ENCODE peak calls at places on chromosomes 16 and 17, in nine cellular contexts. U is nephron progenitor cell; C is stimulated activated CD8-positive, alpha-beta memory T cell treated with anti-CD3 and anti-CD28 coated beads, Interleukin-2, amount 100 ng/mL, for 1 hour; X is OCI-M1; M is iris pigment epithelial cell; E is lower leg skin; A is ELF-1; H is astrocyte of the cerebellum; F is GM13976. D is an unnamed sample.

GRCh38 chr17:74360993-74361612 is 565 bp downstream of the BTBD17 start:
- DNase-seq in U (no peak), C (no peak), X (no peak), M (no peak), E (no peak), A (no peak), H (no peak), F (no peak), D (no peak)

GRCh38 chr16:88523381-88524159 is 46.6 kb upstream of the ZC3H18 start:
- DNase-seq in U (no peak), C (no peak), X (no peak), M (no peak), E (no peak), A (no peak), H (no peak), F (no peak), D (no peak)

GRCh38 chr17:38730526-38731379 is 612 bp downstream of the CISD3 start:
- DNase-seq in U (peak; percentile 38), C (no peak), X (peak; percentile 71), M (peak; percentile 47), E (peak; percentile 94), A (peak; percentile 70), H (no peak), F (no peak), D (peak; percentile 69)

GRCh38 chr17:16926591-16927451 is 45.1 kb downstream of the TNFRSF13B start:
- DNase-seq in U (no peak), C (no peak), X (no peak), M (peak; percentile 21), E (peak; percentile 74), A (no peak), H (no peak), F (no peak), D (no peak)

GRCh38 chr16:31427441-31428276 is 501 bp downstream of the COX6A2 start:
- DNase-seq in U (no peak), C (peak; percentile 42), X (no peak), M (no peak), E (peak; percentile 91), A (no peak), H (no peak), F (peak; percentile 66), D (peak; percentile 83)

GRCh38 chr17:63704259-63704576 is 4.3 kb upstream of the LIMD2 start:
- DNase-seq in U (no peak), C (no peak), X (no peak), M (no peak), E (no peak), A (no peak), H (no peak), F (no peak), D (no peak)

GRCh38 chr16:72947379-72948237 is 100.3 kb downstream of the ZFHX3 start:
- DNase-seq in U (peak; percentile 65), C (no peak), X (no peak), M (no peak), E (no peak), A (peak; percentile 75), H (no peak), F (no peak), D (peak; percentile 86)

GRCh38 chr16:67110136-67110847 is 551 bp downstream of the PHAF1 start:
- DNase-seq in U (no peak), C (no peak), X (peak; percentile 64), M (no peak), E (no peak), A (no peak), H (no peak), F (no peak), D (no peak)

GRCh38 chr17:72985882-72986720 is 106.4 kb downstream of the SLC39A11 start:
- DNase-seq in U (peak; percentile 62), C (no peak), X (peak; percentile 89), M (peak; percentile 79), E (peak; percentile 86), A (peak; percentile 85), H (peak; percentile 67), F (peak; percentile 87), D (peak; percentile 76)

GRCh38 chr17:9837551-9838471 is 12.1 kb downstream of the GLP2R start:
- DNase-seq in U (no peak), C (no peak), X (no peak), M (peak; percentile 89), E (peak; percentile 87), A (no peak), H (peak; percentile 38), F (no peak), D (peak; percentile 16)

GRCh38 chr16:11670171-11671131 is 2.2 kb downstream of the SNN start:
- DNase-seq in U (no peak), C (no peak), X (no peak), M (no peak), E (no peak), A (peak; percentile 37), H (no peak), F (peak; percentile 77), D (no peak)

GRCh38 chr17:46782250-46782953 is 36.1 kb downstream of the WNT3 start:
- DNase-seq in U (peak; percentile 38), C (no peak), X (peak; percentile 64), M (peak; percentile 33), E (no peak), A (peak; percentile 57), H (no peak), F (peak; percentile 74), D (peak; percentile 64)

GRCh38 chr17:8468988-8469387 is 33.3 kb downstream of the NDEL1 start:
- DNase-seq in U (no peak), C (no peak), X (no peak), M (no peak), E (no peak), A (no peak), H (no peak), F (no peak), D (no peak)

GRCh38 chr17:17445925-17446665 is 30.7 kb upstream of the MED9 start:
- DNase-seq in U (no peak), C (no peak), X (no peak), M (peak; percentile 88), E (no peak), A (no peak), H (peak; percentile 93), F (no peak), D (peak; percentile 91)

GRCh38 chr17:79396696-79397095 is 214.2 kb downstream of the RBFOX3 start:
- DNase-seq in U (no peak), C (no peak), X (no peak), M (no peak), E (no peak), A (no peak), H (no peak), F (no peak), D (no peak)

GRCh38 chr17:32720671-32721070 is 156.3 kb downstream of the MYO1D start:
- DNase-seq in U (no peak), C (no peak), X (no peak), M (no peak), E (no peak), A (no peak), H (no peak), F (no peak), D (no peak)

GRCh38 chr17:28975031-28975430 is 23.7 kb upstream of the PHF12 start:
- DNase-seq in U (no peak), C (no peak), X (no peak), M (no peak), E (no peak), A (no peak), H (no peak), F (no peak), D (no peak)